ENCODE peak calls at places on chromosomes 11 and 22, in five cellular contexts. One of them, this sample, is unnamed.

GRCh38 chr11:97895572-97895971 is 1125.2 kb upstream of the CNTN5 start:
- DNase-seq in natural killer cell: no peak
- DNase-seq in AG04450: no peak
- DNase-seq in WERI-Rb-1: no peak
- DNase-seq in psoas muscle: no peak
- DNase-seq in this sample: no peak

GRCh38 chr11:25587496-25587895 is 744.4 kb upstream of the ANO3 start:
- DNase-seq in natural killer cell: no peak
- DNase-seq in WERI-Rb-1: no peak
- DNase-seq in psoas muscle: no peak
- DNase-seq in AG04450: no peak
- DNase-seq in this sample: no peak

GRCh38 chr11:7642747-7643146 is 30.6 kb downstream of the CYB5R2 start:
- DNase-seq in psoas muscle: no peak
- DNase-seq in WERI-Rb-1: no peak
- DNase-seq in natural killer cell: no peak
- DNase-seq in AG04450: no peak
- DNase-seq in this sample: no peak

GRCh38 chr11:124823512-124824376 is 23.5 kb upstream of the MSANTD2 start:
- DNase-seq in psoas muscle: no peak
- DNase-seq in WERI-Rb-1: no peak
- DNase-seq in natural killer cell: no peak
- DNase-seq in AG04450: no peak
- DNase-seq in this sample: no peak

GRCh38 chr11:10743354-10744035 is 7.6 kb upstream of the CTR9 start:
- DNase-seq in natural killer cell: peak
- DNase-seq in WERI-Rb-1: no peak
- DNase-seq in AG04450: no peak
- DNase-seq in psoas muscle: peak
- DNase-seq in this sample: no peak

GRCh38 chr11:95093548-95093947 is 3.9 kb downstream of the ENDOD1 start:
- DNase-seq in WERI-Rb-1: no peak
- DNase-seq in psoas muscle: no peak
- DNase-seq in natural killer cell: no peak
- DNase-seq in AG04450: no peak
- DNase-seq in this sample: no peak

GRCh38 chr11:115676206-115676605 is 172.0 kb upstream of the CADM1 start:
- DNase-seq in psoas muscle: no peak
- DNase-seq in AG04450: no peak
- DNase-seq in WERI-Rb-1: no peak
- DNase-seq in natural killer cell: no peak
- DNase-seq in this sample: no peak

GRCh38 chr22:44574057-44574456 is 76.0 kb upstream of the RTL6 start:
- DNase-seq in AG04450: no peak
- DNase-seq in WERI-Rb-1: no peak
- DNase-seq in natural killer cell: no peak
- DNase-seq in psoas muscle: peak
- DNase-seq in this sample: no peak

GRCh38 chr11:115590254-115590653 is 86.0 kb upstream of the CADM1 start:
- DNase-seq in WERI-Rb-1: no peak
- DNase-seq in AG04450: no peak
- DNase-seq in psoas muscle: no peak
- DNase-seq in natural killer cell: no peak
- DNase-seq in this sample: no peak

DNA sequence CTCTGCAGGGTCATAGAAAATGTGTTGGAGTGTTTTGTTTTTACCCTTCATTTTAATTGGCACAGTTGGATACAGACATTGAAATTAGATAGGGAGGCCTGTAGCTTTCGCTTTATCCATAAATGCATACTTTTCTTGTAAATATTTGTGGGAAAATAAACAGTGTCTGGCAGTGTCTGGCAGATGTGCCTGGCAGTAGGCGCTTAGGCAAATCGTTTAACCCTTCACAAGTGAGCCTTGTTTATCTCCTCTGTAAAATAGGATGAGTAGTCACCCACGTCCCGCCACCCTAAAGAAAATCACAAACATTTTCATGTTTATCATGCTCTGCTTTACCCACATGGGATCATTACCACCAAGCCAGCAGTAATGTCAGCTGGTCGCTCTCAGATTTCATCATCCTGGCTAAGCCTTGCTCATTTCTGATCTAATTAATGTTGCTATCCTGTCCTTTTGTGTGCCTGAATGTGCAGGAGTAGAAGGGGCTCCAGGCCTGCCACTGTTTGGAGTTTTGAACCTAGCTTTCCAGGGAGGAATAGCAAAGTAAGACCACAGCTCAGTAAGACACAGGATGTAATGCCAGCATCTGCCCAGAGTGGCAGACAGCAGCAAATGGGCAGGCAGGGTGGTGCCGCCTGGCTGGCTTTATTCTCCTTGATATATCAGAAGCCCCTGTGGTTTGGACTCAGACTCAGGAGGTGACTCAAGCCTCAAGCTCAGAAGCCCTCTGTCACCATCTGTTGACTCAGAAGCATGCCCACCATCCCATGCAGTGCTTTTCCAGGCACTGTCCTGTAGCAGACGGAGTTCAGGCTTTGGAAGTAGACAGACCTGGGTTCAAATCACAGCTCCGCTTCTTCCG is 73.0 kb upstream of the TTC12 start:
- DNase-seq in psoas muscle: no peak
- DNase-seq in WERI-Rb-1: no peak
- DNase-seq in natural killer cell: no peak
- DNase-seq in AG04450: no peak
- DNase-seq in this sample: no peak
- TF ChIP-seq CTCF in psoas muscle: no peak
- TF ChIP-seq CTCF in WERI-Rb-1: no peak
- TF ChIP-seq CTCF in natural killer cell: no peak
- TF ChIP-seq CTCF in AG04450: no peak
- TF ChIP-seq CTCF in this sample: no peak

GRCh38 chr22:32636884-32637283 is 162.3 kb downstream of the FBXO7 start:
- DNase-seq in natural killer cell: no peak
- DNase-seq in WERI-Rb-1: no peak
- DNase-seq in psoas muscle: no peak
- DNase-seq in AG04450: no peak
- DNase-seq in this sample: no peak
- TF ChIP-seq CTCF in natural killer cell: no peak
- TF ChIP-seq CTCF in WERI-Rb-1: no peak
- TF ChIP-seq CTCF in psoas muscle: no peak
- TF ChIP-seq CTCF in AG04450: peak
- TF ChIP-seq CTCF in this sample: peak

DNA sequence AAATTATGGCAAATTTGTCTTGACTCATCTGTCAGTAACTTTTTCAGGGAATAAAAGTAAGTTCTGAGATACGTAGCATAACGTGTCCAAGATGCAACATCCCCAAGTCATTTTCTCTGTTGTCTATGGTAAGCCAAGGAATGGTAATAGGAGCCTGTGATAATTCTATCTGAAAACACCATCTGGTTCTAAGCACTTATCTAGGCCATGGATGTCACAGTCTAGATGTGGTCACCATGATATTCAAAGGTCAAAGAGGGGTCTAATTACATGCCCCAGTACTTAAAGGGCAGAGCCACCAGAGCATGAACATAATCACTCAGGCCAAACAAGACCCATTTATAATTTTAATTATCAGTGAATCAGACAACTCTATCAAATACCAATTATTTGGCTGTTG is 225.1 kb upstream of the MPPED2 start:
- DNase-seq in psoas muscle: no peak
- DNase-seq in AG04450: no peak
- DNase-seq in natural killer cell: no peak
- DNase-seq in WERI-Rb-1: no peak
- DNase-seq in this sample: no peak
- TF ChIP-seq CTCF in psoas muscle: no peak
- TF ChIP-seq CTCF in AG04450: no peak
- TF ChIP-seq CTCF in natural killer cell: no peak
- TF ChIP-seq CTCF in WERI-Rb-1: no peak
- TF ChIP-seq CTCF in this sample: no peak

DNA sequence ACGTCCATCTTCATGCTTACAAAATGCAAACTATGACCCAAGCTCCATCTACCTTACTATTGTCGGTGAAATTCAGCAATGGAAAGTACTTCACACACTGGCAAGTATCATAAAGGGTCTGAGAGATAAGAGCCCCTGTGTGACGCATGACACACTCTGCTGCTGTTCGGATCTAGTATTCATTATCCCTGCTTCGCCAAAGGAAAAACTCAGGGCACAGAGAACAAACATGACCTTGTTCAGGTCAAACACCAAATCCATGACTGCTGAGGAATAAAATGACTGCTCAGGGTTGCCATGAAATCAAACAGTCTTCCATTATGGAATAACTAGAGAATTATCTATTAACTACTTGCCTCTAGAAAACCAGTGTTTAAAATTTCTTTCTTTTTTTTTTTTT is 73.0 kb downstream of the MICAL3 start:
- DNase-seq in AG04450: no peak
- DNase-seq in psoas muscle: no peak
- DNase-seq in WERI-Rb-1: no peak
- DNase-seq in natural killer cell: no peak
- DNase-seq in this sample: no peak
- TF ChIP-seq CTCF in AG04450: no peak
- TF ChIP-seq CTCF in psoas muscle: no peak
- TF ChIP-seq CTCF in WERI-Rb-1: no peak
- TF ChIP-seq CTCF in natural killer cell: no peak
- TF ChIP-seq CTCF in this sample: no peak

This sample was measured in type B pancreatic cell.